ENCODE peak calls at places on chromosome 18, in nine cellular contexts. I is AG04450, P is NB4, C is NCI-H1048, K is RPMI7951, T is mesenchymal stem cell, E is ureter, O is astrocyte of the spinal cord, Y is IMR-90. R is an unnamed sample.

GRCh38 chr18:46630160-46630559 is 26.9 kb downstream of the LOXHD1 start:
- DNase-seq in I (no peak), P (peak), C (no peak), K (peak), T (no peak), E (no peak), O (no peak), Y (peak), R (no peak)

GRCh38 chr18:24567199-24567598 is 106.8 kb downstream of the HRH4 start:
- DNase-seq in I (no peak), P (no peak), C (no peak), K (peak), T (peak), E (no peak), O (no peak), Y (peak), R (peak)

GRCh38 chr18:26456070-26456491 is 92.3 kb downstream of the KCTD1 start:
- DNase-seq in I (no peak), P (no peak), C (no peak), K (no peak), T (no peak), E (no peak), O (no peak), Y (no peak), R (no peak)

GRCh38 chr18:9858642-9859041 is 27.1 kb upstream of the TXNDC2 start:
- DNase-seq in I (no peak), P (no peak), C (no peak), K (no peak), T (no peak), E (no peak), O (no peak), Y (no peak), R (no peak)

GRCh38 chr18:58754544-58755068 is 83.3 kb downstream of the MALT1 start:
- DNase-seq in I (no peak), P (peak), C (no peak), K (no peak), T (no peak), E (no peak), O (peak), Y (no peak), R (no peak)

GRCh38 chr18:79951545-79952456 is at the start of gene SLC66A2:
- DNase-seq in I (peak), P (peak), C (peak), K (peak), T (peak), E (peak), O (peak), Y (peak), R (peak)

GRCh38 chr18:34773378-34773777 is 63.3 kb downstream of the DTNA start:
- DNase-seq in I (no peak), P (no peak), C (no peak), K (no peak), T (peak), E (no peak), O (no peak), Y (peak), R (peak)

GRCh38 chr18:62505669-62506494 is 16.9 kb upstream of the ZCCHC2 start:
- DNase-seq in I (no peak), P (peak), C (no peak), K (peak), T (peak), E (no peak), O (no peak), Y (no peak), R (peak)

GRCh38 chr18:58222439-58223125 is 178.6 kb downstream of the NEDD4L start:
- DNase-seq in I (no peak), P (no peak), C (no peak), K (peak), T (no peak), E (no peak), O (peak), Y (peak), R (peak)

GRCh38 chr18:12637901-12638633 is 19.8 kb downstream of the SPIRE1 start:
- DNase-seq in I (no peak), P (no peak), C (no peak), K (peak), T (no peak), E (no peak), O (no peak), Y (peak), R (no peak)

GRCh38 chr18:22485808-22486244 is 68.1 kb upstream of the CTAGE1 start:
- DNase-seq in I (no peak), P (no peak), C (no peak), K (peak), T (peak), E (no peak), O (peak), Y (no peak), R (no peak)

GRCh38 chr18:33957705-33958104 is 267.0 kb downstream of the NOL4 start:
- DNase-seq in I (no peak), P (no peak), C (no peak), K (no peak), T (no peak), E (no peak), O (no peak), Y (no peak), R (no peak)

GRCh38 chr18:49733896-49734585 is 79.3 kb downstream of the ACAA2 start:
- DNase-seq in I (no peak), P (no peak), C (no peak), K (no peak), T (no peak), E (no peak), O (no peak), Y (no peak), R (no peak)

GRCh38 chr18:21672868-21673267 is 31.7 kb downstream of the ABHD3 start:
- DNase-seq in I (no peak), P (no peak), C (no peak), K (peak), T (no peak), E (no peak), O (peak), Y (peak), R (peak)

GRCh38 chr18:50776383-50776782 is 43.4 kb downstream of the MRO start:
- DNase-seq in I (no peak), P (no peak), C (no peak), K (no peak), T (no peak), E (no peak), O (no peak), Y (no peak), R (no peak)

GRCh38 chr18:67771271-67771670 is 254.8 kb upstream of the DSEL start:
- DNase-seq in I (no peak), P (no peak), C (no peak), K (no peak), T (peak), E (no peak), O (peak), Y (peak), R (peak)

GRCh38 chr18:47184419-47185050 is 8.4 kb upstream of the IER3IP1 start:
- DNase-seq in I (no peak), P (peak), C (no peak), K (peak), T (peak), E (no peak), O (no peak), Y (peak), R (peak)

R was measured in endothelial cell of umbilical vein.